ENCODE peak calls at places on chromosome 13, in eight cellular contexts. C is GM20000; V is endothelial cell; G is activated CD8-positive, alpha-beta memory T cell treated with anti-CD3 and anti-CD28 coated beads, Interleukin-2, amount 50 U/mL, for 4 hours; X is activated CD4-positive, alpha-beta T cell treated with anti-CD3 and anti-CD28 coated beads for 36 hours; D is EH; B is CD8-positive, alpha-beta memory T cell; Z is mucosa of descending colon. N is an unnamed sample.

GRCh38 chr13:43140985-43141384 is 117.6 kb downstream of the DNAJC15 start:
- DNase-seq in C (no peak), V (no peak), G (no peak), X (no peak), D (no peak), B (no peak), Z (no peak), N (no peak)

GRCh38 chr13:31160857-31161582 is 684 bp downstream of the HSPH1 start:
- DNase-seq in C (peak; percentile 56), V (peak; percentile 69), G (peak; percentile 66), X (peak; percentile 84), D (peak; percentile 84), B (peak; percentile 71), Z (peak; percentile 80), N (peak; percentile 4)

GRCh38 chr13:111475488-111475887 is 155.0 kb downstream of the TEX29 start:
- DNase-seq in C (no peak), V (no peak), G (no peak), X (no peak), D (no peak), B (no peak), Z (no peak), N (no peak)

GRCh38 chr13:107124129-107124718 is 556.3 kb upstream of the ARGLU1 start:
- DNase-seq in C (no peak), V (no peak), G (no peak), X (no peak), D (peak; percentile 12), B (no peak), Z (no peak), N (no peak)

GRCh38 chr13:68047889-68048288 is 817.8 kb upstream of the PCDH9 start:
- DNase-seq in C (no peak), V (no peak), G (no peak), X (no peak), D (no peak), B (no peak), Z (no peak), N (no peak)

GRCh38 chr13:73158851-73159250 is 100.0 kb downstream of the KLF5 start:
- DNase-seq in C (no peak), V (no peak), G (no peak), X (no peak), D (peak; percentile 89), B (no peak), Z (no peak), N (no peak)

GRCh38 chr13:112812306-112813034 is 122.6 kb downstream of the ATP11A start:
- DNase-seq in C (no peak), V (no peak), G (no peak), X (no peak), D (no peak), B (no peak), Z (no peak), N (no peak)

GRCh38 chr13:73465629-73465974 is 406.8 kb downstream of the KLF5 start:
- DNase-seq in C (no peak), V (no peak), G (no peak), X (no peak), D (peak; percentile 47), B (no peak), Z (no peak), N (no peak)

GRCh38 chr13:73162912-73163911 is 104.4 kb downstream of the KLF5 start:
- DNase-seq in C (no peak), V (no peak), G (no peak), X (no peak), D (no peak), B (no peak), Z (no peak), N (no peak)

GRCh38 chr13:98300956-98301641 is 124.0 kb upstream of the RNF113B start:
- DNase-seq in C (no peak), V (no peak), G (no peak), X (no peak), D (peak; percentile 79), B (no peak), Z (no peak), N (no peak)

GRCh38 chr13:105442941-105443340 is 1092.5 kb downstream of the EFNB2 start:
- DNase-seq in C (no peak), V (no peak), G (no peak), X (no peak), D (peak; percentile 89), B (no peak), Z (no peak), N (no peak)

GRCh38 chr13:59422646-59423045 is 741.1 kb downstream of the DIAPH3 start:
- DNase-seq in C (no peak), V (no peak), G (no peak), X (no peak), D (peak; percentile 76), B (no peak), Z (no peak), N (no peak)

GRCh38 chr13:66994097-66994496 is 236.0 kb downstream of the PCDH9 start:
- DNase-seq in C (peak; percentile 49), V (peak; percentile 85), G (no peak), X (peak; percentile 58), D (peak; percentile 42), B (peak; percentile 39), Z (peak; percentile 24), N (no peak)

GRCh38 chr13:43356566-43356965 is 333.2 kb downstream of the DNAJC15 start:
- DNase-seq in C (no peak), V (no peak), G (no peak), X (no peak), D (no peak), B (no peak), Z (no peak), N (no peak)

GRCh38 chr13:41284512-41285288 is 21.3 kb upstream of the MTRF1 start:
- DNase-seq in C (no peak), V (no peak), G (no peak), X (no peak), D (peak; percentile 96), B (no peak), Z (no peak), N (no peak)

GRCh38 chr13:62643799-62644484 is 1228.3 kb upstream of the PCDH20 start:
- DNase-seq in C (no peak), V (no peak), G (no peak), X (no peak), D (no peak), B (no peak), Z (no peak), N (no peak)

GRCh38 chr13:29501674-29502073 is 93.8 kb downstream of the SLC7A1 start:
- DNase-seq in C (no peak), V (no peak), G (no peak), X (no peak), D (no peak), B (no peak), Z (no peak), N (no peak)

GRCh38 chr13:32246468-32246867 is 68.7 kb downstream of the ZAR1L start:
- DNase-seq in C (peak; percentile 70), V (peak; percentile 77), G (peak; percentile 19), X (peak; percentile 67), D (peak; percentile 77), B (no peak), Z (peak; percentile 50), N (no peak)

GRCh38 chr13:53138369-53139036 is 109.9 kb downstream of the OLFM4 start:
- DNase-seq in C (no peak), V (no peak), G (no peak), X (no peak), D (peak; percentile 66), B (no peak), Z (no peak), N (no peak)

GRCh38 chr13:112203614-112204013 is 136.7 kb downstream of the SOX1 start:
- DNase-seq in C (no peak), V (no peak), G (no peak), X (no peak), D (no peak), B (no peak), Z (no peak), N (no peak)

GRCh38 chr13:50387124-50387581 is 371.9 kb downstream of the KCNRG start:
- DNase-seq in C (peak; percentile 38), V (no peak), G (peak; percentile 30), X (peak; percentile 54), D (peak; percentile 10), B (peak; percentile 72), Z (peak; percentile 64), N (no peak)

GRCh38 chr13:31068119-31068423 is 93.6 kb downstream of the HSPH1 start:
- DNase-seq in C (no peak), V (no peak), G (no peak), X (no peak), D (no peak), B (no peak), Z (no peak), N (no peak)

GRCh38 chr13:49571299-49572240 is 13.8 kb downstream of the RCBTB1 start:
- DNase-seq in C (no peak), V (no peak), G (no peak), X (no peak), D (no peak), B (no peak), Z (no peak), N (no peak)

GRCh38 chr13:26253262-26253786 is 605 bp upstream of the CDK8 start:
- DNase-seq in C (no peak), V (no peak), G (no peak), X (no peak), D (no peak), B (no peak), Z (no peak), N (no peak)

GRCh38 chr13:100196380-100196779 is 107.5 kb downstream of the PCCA start:
- DNase-seq in C (no peak), V (no peak), G (no peak), X (no peak), D (no peak), B (no peak), Z (no peak), N (no peak)

GRCh38 chr13:97367016-97367415 is 67.0 kb upstream of the RAP2A start:
- DNase-seq in C (no peak), V (no peak), G (no peak), X (no peak), D (no peak), B (no peak), Z (no peak), N (no peak)

GRCh38 chr13:26699197-26699490 is 61.4 kb downstream of the GPR12 start:
- DNase-seq in C (no peak), V (no peak), G (no peak), X (no peak), D (no peak), B (no peak), Z (no peak), N (no peak)

GRCh38 chr13:67736646-67737420 is 506.7 kb upstream of the PCDH9 start:
- DNase-seq in C (no peak), V (peak; percentile 53), G (no peak), X (no peak), D (no peak), B (no peak), Z (no peak), N (no peak)

GRCh38 chr13:112887557-112887991 is 81.4 kb upstream of the MCF2L start:
- DNase-seq in C (no peak), V (no peak), G (no peak), X (peak; percentile 4), D (no peak), B (peak; percentile 40), Z (peak; percentile 19), N (no peak)

GRCh38 chr13:34357435-34358232 is 539.7 kb downstream of the RFC3 start:
- DNase-seq in C (no peak), V (no peak), G (no peak), X (no peak), D (peak; percentile 90), B (no peak), Z (no peak), N (no peak)